ENCODE peak calls at places on chromosomes 1 and 21, in five cellular contexts. A is H9, Y is heart right ventricle, C is breast epithelium, F is MM.1S. V is an unnamed sample.

GRCh38 chr1:88509369-88509768 is 174.7 kb upstream of the PKN2 start:
- DNase-seq in A (no peak), Y (no peak), C (no peak), F (no peak), V (no peak)

GRCh38 chr1:196997428-196997827 is 20.1 kb downstream of the CFHR5 start:
- DNase-seq in A (no peak), Y (no peak), C (no peak), F (no peak), V (no peak)

GRCh38 chr1:47231314-47232186 is 475 bp downstream of the TAL1 start:
- DNase-seq in A (peak; percentile 58), Y (peak; percentile 30), C (no peak), F (no peak), V (no peak)

GRCh38 chr21:35721701-35722100 is 338.6 kb downstream of the SETD4 start:
- DNase-seq in A (no peak), Y (no peak), C (no peak), F (no peak), V (no peak)

GRCh38 chr1:37480125-37480466 is 5.7 kb downstream of the ZC3H12A start:
- DNase-seq in A (no peak), Y (peak; percentile 12), C (no peak), F (no peak), V (no peak)

GRCh38 chr1:117059334-117059677 is 820 bp upstream of the TTF2 start:
- DNase-seq in A (no peak), Y (no peak), C (peak; percentile 68), F (peak; percentile 65), V (peak; percentile 55)

GRCh38 chr1:221840511-221841243 is 98.8 kb upstream of the DUSP10 start:
- DNase-seq in A (no peak), Y (peak; percentile 34), C (no peak), F (no peak), V (no peak)

GRCh38 chr21:19290328-19290727 is 886.7 kb upstream of the TMPRSS15 start:
- DNase-seq in A (no peak), Y (no peak), C (no peak), F (no peak), V (no peak)

GRCh38 chr1:86648255-86648654 is 56.1 kb upstream of the SH3GLB1 start:
- DNase-seq in A (no peak), Y (no peak), C (no peak), F (no peak), V (no peak)

GRCh38 chr1:156103521-156103947 is 11.0 kb upstream of the LMNA start:
- DNase-seq in A (no peak), Y (no peak), C (no peak), F (no peak), V (no peak)

GRCh38 chr1:35031103-35031452 is 667 bp downstream of the ZMYM6 start:
- DNase-seq in A (peak; percentile 32), Y (no peak), C (no peak), F (peak; percentile 51), V (peak; percentile 25)

GRCh38 chr1:180185971-180186645 is 31.4 kb downstream of the QSOX1 start:
- DNase-seq in A (no peak), Y (no peak), C (no peak), F (no peak), V (no peak)

GRCh38 chr1:235831148-235831547 is 35.6 kb downstream of the LYST start:
- DNase-seq in A (no peak), Y (no peak), C (no peak), F (no peak), V (no peak)

GRCh38 chr1:95503371-95504145 is 269.5 kb downstream of the RWDD3 start:
- DNase-seq in A (no peak), Y (no peak), C (no peak), F (no peak), V (peak; percentile 20)

GRCh38 chr1:224617410-224618361 is 1.6 kb downstream of the CNIH3 start:
- DNase-seq in A (no peak), Y (no peak), C (no peak), F (no peak), V (no peak)

GRCh38 chr1:105017587-105017986 is 1267.9 kb downstream of the AMY1C start:
- DNase-seq in A (peak; percentile 41), Y (no peak), C (no peak), F (no peak), V (no peak)

GRCh38 chr1:165539306-165539705 is 4.5 kb upstream of the LRRC52 start:
- DNase-seq in A (no peak), Y (no peak), C (no peak), F (no peak), V (no peak)

GRCh38 chr1:203338335-203339036 is 12.4 kb downstream of the FMOD start:
- DNase-seq in A (peak; percentile 74), Y (peak; percentile 37), C (no peak), F (peak; percentile 82), V (peak; percentile 62)

GRCh38 chr21:45420061-45420521 is 15.1 kb downstream of the COL18A1 start:
- DNase-seq in A (no peak), Y (peak; percentile 66), C (no peak), F (no peak), V (no peak)

GRCh38 chr1:83960669-83961277 is 38.2 kb downstream of the TTLL7 start:
- DNase-seq in A (no peak), Y (no peak), C (no peak), F (no peak), V (no peak)

GRCh38 chr1:202200112-202200548 is 6.5 kb downstream of the LGR6 start:
- DNase-seq in A (peak; percentile 54), Y (no peak), C (no peak), F (no peak), V (no peak)
- TF ChIP-seq CTCF in A (no peak), Y (no peak), C (no peak), F (no peak), V (no peak)

GRCh38 chr1:173868266-173869107 is at the start of gene ZBTB37:
- DNase-seq in A (peak; percentile 99), Y (peak; percentile 89), C (peak; percentile 91), F (peak; percentile 97), V (peak; percentile 87)
- TF ChIP-seq CTCF in A (no peak), Y (no peak), C (no peak), F (peak; percentile 16), V (no peak)

DNA sequence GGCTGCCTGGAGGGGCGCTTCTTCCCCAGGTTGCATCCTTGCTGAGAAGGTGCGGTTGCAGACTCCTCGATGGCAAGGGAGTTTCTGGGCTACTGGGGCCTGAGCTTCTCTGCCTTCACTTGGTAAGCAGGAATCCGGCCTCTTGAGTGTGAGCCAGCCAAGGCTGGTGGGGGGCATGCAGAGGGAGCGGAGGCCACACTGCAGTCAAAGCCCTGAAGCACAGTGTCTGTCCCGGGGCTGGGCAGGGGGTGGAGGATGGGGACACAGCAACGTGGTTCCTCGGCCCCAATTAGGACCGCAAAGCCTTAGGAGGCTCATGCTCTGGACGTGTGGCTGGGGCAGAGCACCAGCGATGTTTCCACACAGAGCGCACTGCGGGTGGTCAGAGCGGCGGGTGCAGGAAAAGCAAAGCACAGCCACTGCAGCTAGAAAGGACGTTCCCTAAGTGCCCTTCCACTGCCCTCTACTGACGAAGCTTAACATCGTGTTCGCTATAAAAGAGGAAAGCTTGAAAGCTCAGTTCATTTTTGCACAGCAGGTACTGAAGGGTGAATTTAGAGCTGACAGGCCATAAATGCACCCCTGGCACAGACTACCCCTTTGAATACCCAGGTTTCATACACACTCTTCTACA is 60.7 kb upstream of the COG2 start:
- DNase-seq in A (peak; percentile 58), Y (no peak), C (no peak), F (peak; percentile 30), V (peak; percentile 30)
- TF ChIP-seq CTCF in A (peak; percentile 52), Y (no peak), C (no peak), F (peak; percentile 49), V (no peak)

GRCh38 chr1:209876091-209876800 is 48.5 kb downstream of the UTP25 start:
- DNase-seq in A (no peak), Y (no peak), C (no peak), F (no peak), V (no peak)

GRCh38 chr1:209879539-209879938 is 51.8 kb downstream of the UTP25 start:
- DNase-seq in A (no peak), Y (no peak), C (no peak), F (no peak), V (peak; percentile 42)

GRCh38 chr1:209873067-209873810 is 45.5 kb downstream of the UTP25 start:
- DNase-seq in A (no peak), Y (no peak), C (no peak), F (no peak), V (no peak)

GRCh38 chr1:209877109-209877764 is 49.5 kb downstream of the UTP25 start:
- DNase-seq in A (no peak), Y (no peak), C (no peak), F (no peak), V (no peak)

GRCh38 chr1:209875510-209875909 is 47.7 kb downstream of the UTP25 start:
- DNase-seq in A (peak; percentile 60), Y (no peak), C (no peak), F (no peak), V (no peak)
- TF ChIP-seq CTCF in A (peak; percentile 64), Y (no peak), C (no peak), F (no peak), V (peak; percentile 15)

GRCh38 chr1:85259866-85260345 is 444 bp upstream of the C1orf52 start:
- DNase-seq in A (no peak), Y (no peak), C (no peak), F (no peak), V (no peak)
- TF ChIP-seq CTCF in A (no peak), Y (no peak), C (no peak), F (peak; percentile 2), V (peak; percentile 25)

V was measured in glutamatergic neuron.